ENCODE peak calls at places on chromosomes 13 and 19, in seven cellular contexts. H is left ventricle myocardium inferior, N is transverse colon, P is hepatocyte, G is body of pancreas, J is breast epithelium, R is HAP-1. D is an unnamed sample. For H3K4me1, the result is how much of the 10 kb centered on the place peaks cover.

GRCh38 chr13:101649490-101650126 is 197.1 kb downstream of the ITGBL1 start:
- DNase-seq in N (no peak), H (no peak), R (no peak), P (peak), J (no peak), G (no peak), D (no peak)

GRCh38 chr13:50991624-50992610 is 82.3 kb downstream of the RNASEH2B start:
- DNase-seq in R (no peak), G (no peak), P (no peak), H (no peak), J (no peak), N (no peak), D (no peak)

GRCh38 chr19:40549007-40549708 is 27.5 kb upstream of the SHKBP1 start:
- DNase-seq in R (peak), N (peak), G (peak), J (no peak), P (peak), H (peak), D (no peak)

GRCh38 chr19:35459414-35460082 is 11.5 kb downstream of the FFAR2 start:
- DNase-seq in P (peak), G (peak), R (no peak), J (no peak), N (peak), H (peak), D (no peak)

GRCh38 chr13:113627136-113627535 is 30.9 kb downstream of the ATP4B start:
- DNase-seq in H (peak), P (no peak), N (no peak), J (peak), R (no peak), G (no peak), D (no peak)

GRCh38 chr13:85558118-85558517 is 241.1 kb downstream of the SLITRK6 start:
- DNase-seq in N (no peak), P (no peak), R (no peak), H (no peak), J (no peak), G (no peak), D (no peak)

GRCh38 chr19:4830768-4831265 is 695 bp downstream of the TICAM1 start:
- DNase-seq in H (no peak), G (no peak), P (no peak), N (no peak), R (no peak), J (no peak), D (no peak)

GRCh38 chr19:33795370-33796163 is 1.1 kb upstream of the KCTD15 start:
- DNase-seq in H (peak), N (peak), G (peak), J (peak), P (peak), R (peak), D (peak)

GRCh38 chr13:76715043-76715442 is 171.2 kb downstream of the KCTD12 start:
- DNase-seq in R (no peak), H (no peak), N (no peak), J (no peak), P (no peak), G (no peak), D (no peak)

GRCh38 chr13:62663767-62664166 is 1248.1 kb upstream of the PCDH20 start:
- DNase-seq in P (no peak), N (no peak), G (no peak), H (no peak), J (no peak), R (no peak), D (no peak)

GRCh38 chr19:38132781-38133180 is 91.2 kb downstream of the DPF1 start:
- DNase-seq in N (no peak), R (no peak), J (no peak), G (no peak), H (no peak), P (no peak), D (no peak)

GRCh38 chr13:80256352-80256932 is 84.5 kb downstream of the SPRY2 start:
- DNase-seq in J (no peak), R (no peak), G (no peak), H (no peak), N (no peak), P (no peak), D (no peak)

GRCh38 chr13:20714161-20714560 is 10.7 kb downstream of the IL17D start:
- DNase-seq in N (no peak), P (no peak), H (no peak), G (no peak), J (no peak), R (no peak), D (peak)

GRCh38 chr13:45007823-45008222 is 18.5 kb downstream of the GPALPP1 start:
- DNase-seq in R (no peak), P (no peak), G (no peak), J (no peak), N (no peak), H (no peak), D (no peak)

GRCh38 chr19:46607441-46607841 is 6.3 kb downstream of the CALM3 start:
- DNase-seq in R (no peak), G (no peak), N (peak), J (peak), P (no peak), H (no peak), D (peak)

GRCh38 chr13:80382576-80382975 is 41.6 kb upstream of the SPRY2 start:
- DNase-seq in P (no peak), N (no peak), R (no peak), H (no peak), G (no peak), J (no peak), D (no peak)

GRCh38 chr19:5142725-5143097 is 173.8 kb downstream of the KDM4B start:
- DNase-seq in N (no peak), H (peak), J (no peak), P (no peak), G (no peak), R (no peak), D (no peak)

GRCh38 chr19:17751103-17751911 is at the start of gene FCHO1:
- DNase-seq in J (no peak), R (no peak), P (no peak), N (peak), H (peak), G (no peak), D (no peak)

GRCh38 chr19:14941189-14941588 is at the start of gene OR7C2:
- DNase-seq in N (no peak), P (no peak), H (no peak), R (no peak), J (no peak), G (no peak), D (no peak)

GRCh38 chr19:58408152-58409009 is at the start of gene ZNF584:
- DNase-seq in P (peak), G (peak), J (peak), R (peak), H (peak), N (peak), D (peak)

GRCh38 chr13:20782116-20782708 is 8.5 kb upstream of the EEF1AKMT1 start:
- DNase-seq in G (no peak), J (no peak), N (no peak), R (no peak), H (no peak), P (no peak), D (no peak)

GRCh38 chr19:5585461-5586299 is 17.9 kb upstream of the TINCR start:
- DNase-seq in J (no peak), H (no peak), R (no peak), P (no peak), N (no peak), G (no peak), D (no peak)

GRCh38 chr19:22882797-22883196 is 50.7 kb downstream of the ZNF723 start:
- DNase-seq in H (no peak), G (no peak), N (no peak), J (no peak), R (peak), P (peak), D (no peak)

GRCh38 chr13:55577082-55577846 is 1563.5 kb upstream of the PRR20A start:
- DNase-seq in N (no peak), J (no peak), P (no peak), G (no peak), H (no peak), R (no peak), D (no peak)

GRCh38 chr19:21474671-21475181 is 30.7 kb upstream of the ZNF429 start:
- DNase-seq in H (peak), N (peak), P (peak), J (peak), G (peak), R (no peak), D (no peak)

GRCh38 chr19:23770672-23771250 is 12.1 kb upstream of the ZNF681 start:
- DNase-seq in P (no peak), N (no peak), G (no peak), R (no peak), J (no peak), H (no peak), D (no peak)

GRCh38 chr13:113491418-113491883 is 940 bp upstream of the DCUN1D2 start:
- DNase-seq in G (peak), R (no peak), N (peak), J (no peak), P (peak), H (peak), D (peak)

GRCh38 chr13:111893607-111894443 is 173.1 kb upstream of the SOX1 start:
- DNase-seq in G (no peak), H (no peak), J (peak), R (no peak), P (no peak), N (no peak), D (peak)

GRCh38 chr13:75326173-75327131 is 155.5 kb downstream of the TBC1D4 start:
- DNase-seq in H (no peak), R (no peak), N (no peak), P (peak), J (no peak), G (no peak), D (no peak)

GRCh38 chr13:43915451-43915850 is 35.7 kb downstream of the LACC1 start:
- DNase-seq in P (no peak), N (no peak), G (no peak), H (no peak), R (no peak), J (no peak), D (no peak)

GRCh38 chr19:15680478-15680877 is 7.6 kb downstream of the CYP4F12 start:
- DNase-seq in H (no peak), P (no peak), J (no peak), G (no peak), R (no peak), N (no peak), D (no peak)

GRCh38 chr13:107743983-107744382 is 471.4 kb downstream of the LIG4 start:
- DNase-seq in R (no peak), P (peak), G (no peak), J (no peak), N (no peak), H (no peak), D (no peak)

GRCh38 chr19:17948474-17948966 is 15.7 kb downstream of the CCDC124 start:
- DNase-seq in J (no peak), G (peak), P (no peak), H (no peak), N (no peak), R (no peak), D (no peak)

GRCh38 chr13:42740753-42741152 is 40.6 kb upstream of the FAM216B start:
- DNase-seq in R (no peak), G (peak), J (no peak), N (peak), H (peak), P (peak), D (no peak)

GRCh38 chr13:111160648-111161047 is 45.5 kb downstream of the ARHGEF7 start:
- DNase-seq in G (no peak), N (no peak), H (no peak), J (no peak), P (no peak), R (no peak), D (no peak)

GRCh38 chr19:48252625-48253024 is 3.1 kb downstream of the CARD8 start:
- DNase-seq in J (no peak), H (no peak), G (no peak), R (no peak), N (no peak), P (no peak), D (no peak)
- H3K4me1 ChIP-seq in J (under half), H (half or more), G (under half), R (under half), N (under half), P (under half), D (under half)

DNA sequence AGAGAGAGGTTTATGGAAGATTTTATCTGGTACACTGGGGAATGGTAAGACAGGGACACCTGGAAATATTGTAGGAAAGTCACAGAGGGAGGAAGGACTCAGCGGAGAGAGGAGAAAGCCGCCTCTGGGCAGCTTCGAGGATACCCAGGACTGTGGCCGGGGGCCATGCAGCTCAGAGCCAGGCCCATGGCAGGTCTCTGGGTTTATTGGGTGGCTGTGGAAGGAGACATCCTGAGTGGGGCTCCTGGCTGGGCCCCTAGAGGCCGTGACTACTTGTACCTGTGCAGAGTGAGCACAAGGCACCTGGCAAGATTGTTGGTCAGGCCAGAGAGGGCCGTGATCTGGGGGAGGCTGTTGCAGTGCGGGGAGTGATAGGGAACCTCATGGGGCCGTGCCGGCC is 3.4 kb downstream of the DAZAP1 start:
- DNase-seq in P (no peak), N (no peak), H (no peak), R (no peak), J (no peak), G (no peak), D (no peak)
- H3K4me1 ChIP-seq in P (under half), N (half or more), H (half or more), R (under half), J (under half), G (half or more), D (under half)

GRCh38 chr19:7918615-7919421 is 1.3 kb upstream of the SNAPC2 start:
- DNase-seq in N (no peak), R (no peak), H (no peak), G (no peak), J (no peak), P (no peak), D (no peak)
- H3K4me1 ChIP-seq in N (half or more), R (under half), H (half or more), G (half or more), J (under half), P (under half), D (under half)

GRCh38 chr13:28958018-28958417 is 137.9 kb downstream of the MTUS2 start:
- DNase-seq in G (no peak), R (no peak), N (no peak), H (no peak), J (no peak), P (no peak), D (no peak)

GRCh38 chr13:28954810-28955209 is 134.7 kb downstream of the MTUS2 start:
- DNase-seq in N (no peak), P (no peak), G (no peak), J (no peak), H (no peak), R (no peak), D (no peak)

GRCh38 chr13:28955264-28955966 is 135.3 kb downstream of the MTUS2 start:
- DNase-seq in P (no peak), R (no peak), J (no peak), G (no peak), N (no peak), H (peak), D (no peak)

GRCh38 chr13:28953714-28954113 is 133.6 kb downstream of the MTUS2 start:
- DNase-seq in J (no peak), P (no peak), N (no peak), R (no peak), G (no peak), H (no peak), D (no peak)
- H3K4me1 ChIP-seq in J (under half), P (under half), N (under half), R (under half), G (under half), H (under half), D (under half)

GRCh38 chr19:42242512-42243409 is at the start of gene GSK3A:
- DNase-seq in R (peak), P (peak), J (peak), N (peak), G (peak), H (peak), D (peak)
- H3K4me1 ChIP-seq in R (under half), P (under half), J (under half), N (under half), G (half or more), H (half or more), D (under half)